ENCODE peak calls at places on chromosomes 4 and X, in five cellular contexts. One of them, this sample, is unnamed.

GRCh38 chr4:165096776-165097175 is 15.9 kb downstream of the TMEM192 start:
- DNase-seq in GM13976: peak
- DNase-seq in NCI-H1417: peak
- DNase-seq in stimulated activated CD4-positive, alpha-beta T cell treated with anti-CD3 and anti-CD28 coated beads, Interleukin-15, amount 100 ng/mL, for 24 hours: no peak
- DNase-seq in foreskin fibroblast: peak
- DNase-seq in this sample: peak

GRCh38 chrX:5876984-5877655 is 351.5 kb downstream of the NLGN4X start:
- DNase-seq in GM13976: peak
- DNase-seq in NCI-H1417: peak
- DNase-seq in stimulated activated CD4-positive, alpha-beta T cell treated with anti-CD3 and anti-CD28 coated beads, Interleukin-15, amount 100 ng/mL, for 24 hours: no peak
- DNase-seq in foreskin fibroblast: no peak
- DNase-seq in this sample: peak

GRCh38 chrX:48508400-48509244 is at the start of gene PORCN:
- DNase-seq in GM13976: peak
- DNase-seq in NCI-H1417: peak
- DNase-seq in stimulated activated CD4-positive, alpha-beta T cell treated with anti-CD3 and anti-CD28 coated beads, Interleukin-15, amount 100 ng/mL, for 24 hours: peak
- DNase-seq in foreskin fibroblast: peak
- DNase-seq in this sample: peak

GRCh38 chr4:125266901-125267601 is 47.7 kb upstream of the FAT4 start:
- DNase-seq in GM13976: no peak
- DNase-seq in NCI-H1417: peak
- DNase-seq in stimulated activated CD4-positive, alpha-beta T cell treated with anti-CD3 and anti-CD28 coated beads, Interleukin-15, amount 100 ng/mL, for 24 hours: no peak
- DNase-seq in foreskin fibroblast: peak
- DNase-seq in this sample: peak

GRCh38 chr4:183722738-183723560 is 63.9 kb downstream of the TRAPPC11 start:
- DNase-seq in GM13976: peak
- DNase-seq in NCI-H1417: peak
- DNase-seq in stimulated activated CD4-positive, alpha-beta T cell treated with anti-CD3 and anti-CD28 coated beads, Interleukin-15, amount 100 ng/mL, for 24 hours: peak
- DNase-seq in foreskin fibroblast: peak
- DNase-seq in this sample: peak

GRCh38 chrX:135396566-135396965 is 25.2 kb upstream of the SMIM10L2A start:
- DNase-seq in GM13976: no peak
- DNase-seq in NCI-H1417: peak
- DNase-seq in stimulated activated CD4-positive, alpha-beta T cell treated with anti-CD3 and anti-CD28 coated beads, Interleukin-15, amount 100 ng/mL, for 24 hours: no peak
- DNase-seq in foreskin fibroblast: no peak
- DNase-seq in this sample: no peak

GRCh38 chr4:89682808-89683207 is 154.2 kb downstream of the SNCA start:
- DNase-seq in GM13976: no peak
- DNase-seq in NCI-H1417: no peak
- DNase-seq in stimulated activated CD4-positive, alpha-beta T cell treated with anti-CD3 and anti-CD28 coated beads, Interleukin-15, amount 100 ng/mL, for 24 hours: no peak
- DNase-seq in foreskin fibroblast: no peak
- DNase-seq in this sample: no peak

GRCh38 chr4:89823416-89823815 is 13.5 kb downstream of the SNCA start:
- DNase-seq in GM13976: no peak
- DNase-seq in NCI-H1417: no peak
- DNase-seq in stimulated activated CD4-positive, alpha-beta T cell treated with anti-CD3 and anti-CD28 coated beads, Interleukin-15, amount 100 ng/mL, for 24 hours: no peak
- DNase-seq in foreskin fibroblast: no peak
- DNase-seq in this sample: no peak

GRCh38 chrX:103052625-103053024 is 11.3 kb downstream of the BEX1 start:
- DNase-seq in GM13976: no peak
- DNase-seq in NCI-H1417: no peak
- DNase-seq in stimulated activated CD4-positive, alpha-beta T cell treated with anti-CD3 and anti-CD28 coated beads, Interleukin-15, amount 100 ng/mL, for 24 hours: no peak
- DNase-seq in foreskin fibroblast: no peak
- DNase-seq in this sample: no peak

GRCh38 chr4:89257376-89257775 is 50.2 kb downstream of the GPRIN3 start:
- DNase-seq in GM13976: no peak
- DNase-seq in NCI-H1417: no peak
- DNase-seq in stimulated activated CD4-positive, alpha-beta T cell treated with anti-CD3 and anti-CD28 coated beads, Interleukin-15, amount 100 ng/mL, for 24 hours: no peak
- DNase-seq in foreskin fibroblast: no peak
- DNase-seq in this sample: no peak

GRCh38 chrX:77918568-77918967 is 8.1 kb downstream of the ATP7A start:
- DNase-seq in GM13976: no peak
- DNase-seq in NCI-H1417: no peak
- DNase-seq in stimulated activated CD4-positive, alpha-beta T cell treated with anti-CD3 and anti-CD28 coated beads, Interleukin-15, amount 100 ng/mL, for 24 hours: no peak
- DNase-seq in foreskin fibroblast: no peak
- DNase-seq in this sample: peak

GRCh38 chrX:78029663-78030062 is 60.2 kb upstream of the PGAM4 start:
- DNase-seq in GM13976: peak
- DNase-seq in NCI-H1417: peak
- DNase-seq in stimulated activated CD4-positive, alpha-beta T cell treated with anti-CD3 and anti-CD28 coated beads, Interleukin-15, amount 100 ng/mL, for 24 hours: peak
- DNase-seq in foreskin fibroblast: no peak
- DNase-seq in this sample: peak

GRCh38 chrX:46325312-46325877 is 219.8 kb downstream of the ZNF674 start:
- DNase-seq in GM13976: no peak
- DNase-seq in NCI-H1417: no peak
- DNase-seq in stimulated activated CD4-positive, alpha-beta T cell treated with anti-CD3 and anti-CD28 coated beads, Interleukin-15, amount 100 ng/mL, for 24 hours: peak
- DNase-seq in foreskin fibroblast: peak
- DNase-seq in this sample: peak

GRCh38 chrX:39850630-39851152 is 247.1 kb downstream of the BCOR start:
- DNase-seq in GM13976: no peak
- DNase-seq in NCI-H1417: peak
- DNase-seq in stimulated activated CD4-positive, alpha-beta T cell treated with anti-CD3 and anti-CD28 coated beads, Interleukin-15, amount 100 ng/mL, for 24 hours: peak
- DNase-seq in foreskin fibroblast: peak
- DNase-seq in this sample: peak

GRCh38 chr4:154489558-154490260 is 1.9 kb downstream of the DCHS2 start:
- DNase-seq in GM13976: peak
- DNase-seq in NCI-H1417: no peak
- DNase-seq in stimulated activated CD4-positive, alpha-beta T cell treated with anti-CD3 and anti-CD28 coated beads, Interleukin-15, amount 100 ng/mL, for 24 hours: no peak
- DNase-seq in foreskin fibroblast: no peak
- DNase-seq in this sample: peak

GRCh38 chrX:24298191-24298590 is 15.7 kb downstream of the SUPT20HL2 start:
- DNase-seq in GM13976: no peak
- DNase-seq in NCI-H1417: no peak
- DNase-seq in stimulated activated CD4-positive, alpha-beta T cell treated with anti-CD3 and anti-CD28 coated beads, Interleukin-15, amount 100 ng/mL, for 24 hours: no peak
- DNase-seq in foreskin fibroblast: no peak
- DNase-seq in this sample: no peak

GRCh38 chrX:30572678-30573077 is 4.9 kb downstream of the TASL start:
- DNase-seq in GM13976: no peak
- DNase-seq in NCI-H1417: peak
- DNase-seq in stimulated activated CD4-positive, alpha-beta T cell treated with anti-CD3 and anti-CD28 coated beads, Interleukin-15, amount 100 ng/mL, for 24 hours: no peak
- DNase-seq in foreskin fibroblast: no peak
- DNase-seq in this sample: no peak

GRCh38 chr4:1990348-1990645 is 18.5 kb downstream of the NELFA start:
- DNase-seq in GM13976: no peak
- DNase-seq in NCI-H1417: no peak
- DNase-seq in stimulated activated CD4-positive, alpha-beta T cell treated with anti-CD3 and anti-CD28 coated beads, Interleukin-15, amount 100 ng/mL, for 24 hours: no peak
- DNase-seq in foreskin fibroblast: no peak
- DNase-seq in this sample: peak

This sample was measured in GM03348.